ENCODE peak calls at places on chromosome 15, in ten cellular contexts. L, V, F, W, D, G, U, E, S and O are unnamed samples.

GRCh38 chr15:73264881-73265280 is 103.9 kb downstream of the HCN4 start:
- DNase-seq in L (no peak), V (no peak), F (no peak), W (no peak), D (no peak), G (no peak), U (no peak), E (no peak), S (no peak), O (no peak)

GRCh38 chr15:42149493-42150245 is 6.8 kb downstream of the PLA2G4F start:
- DNase-seq in L (no peak), V (no peak), F (no peak), W (no peak), D (no peak), G (no peak), U (no peak), E (no peak), S (no peak), O (no peak)

GRCh38 chr15:77180757-77181156 is 109.8 kb upstream of the TSPAN3 start:
- DNase-seq in L (no peak), V (no peak), F (no peak), W (no peak), D (no peak), G (no peak), U (no peak), E (no peak), S (no peak), O (no peak)

GRCh38 chr15:92832992-92833438 is 67.1 kb upstream of the CHD2 start:
- DNase-seq in L (no peak), V (no peak), F (no peak), W (no peak), D (no peak), G (no peak), U (no peak), E (no peak), S (no peak), O (no peak)

GRCh38 chr15:39344662-39345141 is 236.2 kb upstream of the THBS1 start:
- DNase-seq in L (no peak), V (no peak), F (no peak), W (no peak), D (no peak), G (no peak), U (no peak), E (no peak), S (no peak), O (no peak)

GRCh38 chr15:76101655-76102054 is 41.9 kb downstream of the TMEM266 start:
- DNase-seq in L (no peak), V (no peak), F (no peak), W (no peak), D (no peak), G (no peak), U (no peak), E (no peak), S (no peak), O (no peak)

GRCh38 chr15:63331456-63331855 is 50.2 kb downstream of the CA12 start:
- DNase-seq in L (no peak), V (no peak), F (no peak), W (no peak), D (no peak), G (no peak), U (no peak), E (no peak), S (no peak), O (no peak)

GRCh38 chr15:51074926-51075325 is 19.8 kb downstream of the TNFAIP8L3 start:
- DNase-seq in L (no peak), V (no peak), F (no peak), W (no peak), D (no peak), G (no peak), U (no peak), E (no peak), S (no peak), O (no peak)

GRCh38 chr15:90124487-90124886 is 22.2 kb upstream of the IDH2 start:
- DNase-seq in L (no peak), V (no peak), F (no peak), W (no peak), D (no peak), G (no peak), U (no peak), E (no peak), S (no peak), O (no peak)

GRCh38 chr15:40055576-40056293 is 16.8 kb upstream of the SRP14 start:
- DNase-seq in L (no peak), V (no peak), F (peak), W (no peak), D (no peak), G (no peak), U (no peak), E (no peak), S (peak), O (no peak)

GRCh38 chr15:98942966-98943584 is 64.5 kb downstream of the PGPEP1L start:
- DNase-seq in L (no peak), V (no peak), F (no peak), W (no peak), D (no peak), G (no peak), U (no peak), E (no peak), S (no peak), O (no peak)

GRCh38 chr15:79091204-79091867 is 756 bp upstream of the RASGRF1 start:
- DNase-seq in L (no peak), V (no peak), F (no peak), W (no peak), D (peak), G (peak), U (no peak), E (peak), S (peak), O (no peak)